ENCODE peak calls at places on chromosome 15, in six cellular contexts. X is non-pigmented ciliary epithelial cell, M is RKO, C is HTR-8/SVneo, B is natural killer cell, A is DMS153. G is an unnamed sample.
A peak's percentile ranks its signal among the peaks of the same experiment; 100 is the strongest.

GRCh38 chr15:40066531-40066930 is 27.6 kb upstream of the SRP14 start:
- DNase-seq in X (no peak), A (no peak), B (no peak), C (no peak), M (no peak), G (no peak)

GRCh38 chr15:63906266-63906584 is 72.5 kb upstream of the HERC1 start:
- DNase-seq in B (peak; percentile 29), C (no peak), X (no peak), M (no peak), A (no peak), G (no peak)

GRCh38 chr15:59313703-59314332 is 58.9 kb downstream of the MYO1E start:
- DNase-seq in A (peak; percentile 45), C (no peak), B (no peak), X (no peak), M (no peak), G (no peak)

GRCh38 chr15:46277994-46278885 is 643.4 kb downstream of the SQOR start:
- DNase-seq in A (peak; percentile 87), M (no peak), X (no peak), B (no peak), C (no peak), G (no peak)

GRCh38 chr15:26242565-26242964 is 379.4 kb upstream of the ATP10A start:
- DNase-seq in A (no peak), M (no peak), C (no peak), X (no peak), B (no peak), G (no peak)

GRCh38 chr15:59997070-59997701 is 6.9 kb upstream of the FOXB1 start:
- DNase-seq in B (no peak), A (peak; percentile 11), M (no peak), C (no peak), X (no peak), G (no peak)

GRCh38 chr15:90221251-90221900 is 12.4 kb downstream of the CIB1 start:
- DNase-seq in X (no peak), B (no peak), A (peak; percentile 1), M (peak; percentile 76), C (peak; percentile 80), G (peak; percentile 88)

GRCh38 chr15:95930659-95931375 is 399.7 kb upstream of the NR2F2 start:
- DNase-seq in X (no peak), A (no peak), C (no peak), B (no peak), M (no peak), G (no peak)

GRCh38 chr15:55407631-55407948 is 569 bp downstream of the CCPG1 start:
- DNase-seq in B (no peak), A (no peak), C (no peak), M (peak; percentile 81), X (no peak), G (peak; percentile 69)

GRCh38 chr15:96037584-96037983 is 292.9 kb upstream of the NR2F2 start:
- DNase-seq in M (no peak), A (no peak), B (no peak), C (no peak), X (peak; percentile 40), G (no peak)

GRCh38 chr15:64092864-64093626 is 593 bp downstream of the CIAO2A start:
- DNase-seq in B (peak; percentile 36), C (peak; percentile 30), A (no peak), M (peak; percentile 76), X (no peak), G (peak; percentile 42)

GRCh38 chr15:33581032-33581431 is 270.3 kb downstream of the RYR3 start:
- DNase-seq in M (peak; percentile 43), B (no peak), A (no peak), C (no peak), X (no peak), G (peak; percentile 86)

GRCh38 chr15:41607033-41607432 is 48.0 kb downstream of the TYRO3 start:
- DNase-seq in B (no peak), M (peak; percentile 53), C (peak; percentile 44), X (peak; percentile 79), A (no peak), G (no peak)

GRCh38 chr15:28060005-28060404 is 39.1 kb downstream of the OCA2 start:
- DNase-seq in C (no peak), A (no peak), X (no peak), M (no peak), B (no peak), G (no peak)

GRCh38 chr15:50685191-50685975 is 1.2 kb downstream of the TRPM7 start:
- DNase-seq in M (peak; percentile 37), X (no peak), C (no peak), B (no peak), A (no peak), G (no peak)

GRCh38 chr15:72168131-72168825 is 29.3 kb downstream of the GRAMD2A start:
- DNase-seq in X (peak; percentile 5), B (no peak), C (peak; percentile 21), M (no peak), A (no peak), G (no peak)

GRCh38 chr15:64249842-64250575 is 87.2 kb upstream of the PPIB start:
- DNase-seq in A (no peak), B (no peak), X (no peak), M (no peak), C (no peak), G (no peak)

GRCh38 chr15:60752973-60753720 is 274.2 kb upstream of the ICE2 start:
- DNase-seq in A (no peak), X (no peak), C (no peak), M (no peak), B (no peak), G (no peak)

GRCh38 chr15:80769471-80770355 is 9.5 kb upstream of the CEMIP start:
- DNase-seq in C (no peak), M (no peak), B (no peak), X (no peak), A (no peak), G (no peak)

GRCh38 chr15:100931143-100931890 is 12.2 kb downstream of the LRRK1 start:
- DNase-seq in A (no peak), M (no peak), X (no peak), B (no peak), C (no peak), G (no peak)

GRCh38 chr15:83658406-83658805 is 4.5 kb downstream of the ADAMTSL3 start:
- DNase-seq in A (no peak), B (no peak), C (no peak), X (no peak), M (no peak), G (no peak)

GRCh38 chr15:28991236-28992171 is 105.7 kb downstream of the APBA2 start:
- DNase-seq in A (no peak), X (no peak), M (no peak), C (no peak), B (no peak), G (no peak)

GRCh38 chr15:47364671-47365141 is 352.6 kb upstream of the SEMA6D start:
- DNase-seq in M (no peak), B (no peak), A (no peak), C (no peak), X (no peak), G (no peak)

GRCh38 chr15:40939909-40940801 is 11.0 kb downstream of the DLL4 start:
- DNase-seq in X (no peak), C (no peak), M (no peak), B (no peak), A (peak; percentile 14), G (no peak)

GRCh38 chr15:87777054-87777498 is 479.5 kb downstream of the NTRK3 start:
- DNase-seq in X (peak; percentile 27), C (peak; percentile 43), B (no peak), A (no peak), M (no peak), G (no peak)

GRCh38 chr15:100235030-100235617 is 106.7 kb downstream of the ADAMTS17 start:
- DNase-seq in X (no peak), M (no peak), C (no peak), A (no peak), B (no peak), G (no peak)

GRCh38 chr15:75544273-75544862 is 34.7 kb downstream of the PTPN9 start:
- DNase-seq in B (no peak), C (no peak), A (no peak), M (no peak), X (no peak), G (no peak)

GRCh38 chr15:78709263-78709882 is 68.4 kb upstream of the CHRNB4 start:
- DNase-seq in A (no peak), X (no peak), C (peak; percentile 65), M (peak; percentile 71), B (peak; percentile 54), G (peak; percentile 74)

GRCh38 chr15:27826411-27826810 is 272.7 kb downstream of the OCA2 start:
- DNase-seq in A (no peak), C (no peak), B (no peak), X (no peak), M (no peak), G (no peak)

GRCh38 chr15:64443747-64444621 is 16.4 kb upstream of the ZNF609 start:
- DNase-seq in A (no peak), X (peak; percentile 89), M (peak; percentile 25), B (no peak), C (peak; percentile 65), G (no peak)

GRCh38 chr15:82132116-82132515 is 86.3 kb upstream of the MEX3B start:
- DNase-seq in A (no peak), B (no peak), C (no peak), M (no peak), X (no peak), G (no peak)